ENCODE peak calls at places on chromosomes 16 and 17, in four cellular contexts. C is HCT116, A is GM23338, S is mammary epithelial cell. Y is an unnamed sample.

GRCh38 chr17:35243459-35244204 is 760 bp downstream of the SLFN5 start:
- DNase-seq in C (no peak), A (peak; percentile 54), S (peak; percentile 68), Y (peak; percentile 71)

GRCh38 chr17:47837401-47838039 is 3.6 kb downstream of the SCRN2 start:
- DNase-seq in C (no peak), A (no peak), S (peak; percentile 36), Y (no peak)

GRCh38 chr16:56625140-56625942 is at the start of gene MT1E:
- DNase-seq in C (peak; percentile 77), A (peak; percentile 81), S (peak; percentile 74), Y (no peak)

GRCh38 chr16:67259705-67260104 is 10.9 kb downstream of the SLC9A5 start:
- DNase-seq in C (no peak), A (no peak), S (no peak), Y (no peak)

GRCh38 chr16:80369559-80369958 is 171.2 kb upstream of the DYNLRB2 start:
- DNase-seq in C (no peak), A (peak; percentile 70), S (peak; percentile 39), Y (no peak)

GRCh38 chr16:12205378-12205777 is 228.8 kb downstream of the SNX29 start:
- DNase-seq in C (no peak), A (no peak), S (no peak), Y (no peak)

GRCh38 chr17:21524211-21524591 is 148.0 kb downstream of the KCNJ12 start:
- DNase-seq in C (no peak), A (no peak), S (no peak), Y (no peak)

GRCh38 chr16:55041540-55042234 is 111.0 kb downstream of the IRX5 start:
- DNase-seq in C (no peak), A (no peak), S (no peak), Y (no peak)

DNA sequence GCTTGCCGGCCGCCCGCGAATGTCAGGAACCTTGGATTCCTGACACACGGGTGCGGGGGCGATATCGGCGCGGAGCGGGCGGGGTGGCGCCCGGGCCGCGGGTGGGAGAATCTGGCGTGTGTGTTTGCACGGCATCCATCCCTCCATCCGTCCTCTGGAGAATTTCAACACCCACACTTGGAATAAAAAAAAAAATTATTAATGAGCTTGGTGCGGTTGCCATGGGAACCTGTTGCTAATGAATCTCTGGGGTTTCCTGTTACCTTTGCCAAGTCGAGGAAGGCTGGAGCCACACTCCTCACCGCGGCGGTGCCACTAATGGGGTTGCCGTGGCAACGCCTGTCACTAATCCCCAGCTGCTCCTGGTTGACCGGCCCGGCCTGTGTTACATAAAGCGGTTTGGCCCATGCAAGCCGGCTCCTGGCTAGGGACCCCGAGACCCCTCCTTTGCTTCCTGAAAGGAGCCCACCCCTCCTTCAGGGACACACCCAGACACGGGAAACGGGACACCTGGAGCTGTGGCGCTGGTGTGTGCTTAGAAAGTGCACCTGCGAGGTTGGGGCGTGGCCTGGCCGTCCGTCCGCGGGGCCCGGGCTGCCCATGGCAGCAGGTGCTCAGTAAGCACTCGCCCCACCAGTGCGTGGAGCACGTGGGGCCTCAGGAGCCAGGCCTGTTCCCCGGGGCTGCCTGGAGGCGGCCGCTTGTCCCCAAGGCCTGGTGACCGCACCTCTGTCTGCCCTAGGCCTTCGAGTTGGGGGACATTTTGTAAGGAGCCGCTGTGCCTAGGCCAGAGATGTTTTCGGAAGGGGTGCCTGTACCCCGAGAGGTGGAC is 14.6 kb downstream of the CACNA1H start:
- DNase-seq in C (no peak), A (peak; percentile 65), S (no peak), Y (no peak)
- TF ChIP-seq EZH2 in C (no peak), A (no peak), S (no peak), Y (no peak)

GRCh38 chr16:86984286-86984685 is 332.9 kb downstream of the C16orf95 start:
- DNase-seq in C (no peak), A (no peak), S (no peak), Y (no peak)
- H2AFZ ChIP-seq in C (no peak overlapping the region), A (no peak overlapping the region), S (no peak overlapping the region), Y (no peak overlapping the region)

GRCh38 chr17:79746955-79747507 is 16.3 kb downstream of the ENPP7 start:
- DNase-seq in C (no peak), A (peak; percentile 72), S (no peak), Y (no peak)

GRCh38 chr17:79749958-79750357 is 19.2 kb downstream of the ENPP7 start:
- DNase-seq in C (no peak), A (no peak), S (no peak), Y (no peak)

GRCh38 chr17:79747508-79748295 is 17.0 kb downstream of the ENPP7 start:
- DNase-seq in C (no peak), A (peak; percentile 79), S (no peak), Y (no peak)

GRCh38 chr17:79749156-79749815 is 18.5 kb downstream of the ENPP7 start:
- DNase-seq in C (no peak), A (no peak), S (peak; percentile 27), Y (no peak)

DNA sequence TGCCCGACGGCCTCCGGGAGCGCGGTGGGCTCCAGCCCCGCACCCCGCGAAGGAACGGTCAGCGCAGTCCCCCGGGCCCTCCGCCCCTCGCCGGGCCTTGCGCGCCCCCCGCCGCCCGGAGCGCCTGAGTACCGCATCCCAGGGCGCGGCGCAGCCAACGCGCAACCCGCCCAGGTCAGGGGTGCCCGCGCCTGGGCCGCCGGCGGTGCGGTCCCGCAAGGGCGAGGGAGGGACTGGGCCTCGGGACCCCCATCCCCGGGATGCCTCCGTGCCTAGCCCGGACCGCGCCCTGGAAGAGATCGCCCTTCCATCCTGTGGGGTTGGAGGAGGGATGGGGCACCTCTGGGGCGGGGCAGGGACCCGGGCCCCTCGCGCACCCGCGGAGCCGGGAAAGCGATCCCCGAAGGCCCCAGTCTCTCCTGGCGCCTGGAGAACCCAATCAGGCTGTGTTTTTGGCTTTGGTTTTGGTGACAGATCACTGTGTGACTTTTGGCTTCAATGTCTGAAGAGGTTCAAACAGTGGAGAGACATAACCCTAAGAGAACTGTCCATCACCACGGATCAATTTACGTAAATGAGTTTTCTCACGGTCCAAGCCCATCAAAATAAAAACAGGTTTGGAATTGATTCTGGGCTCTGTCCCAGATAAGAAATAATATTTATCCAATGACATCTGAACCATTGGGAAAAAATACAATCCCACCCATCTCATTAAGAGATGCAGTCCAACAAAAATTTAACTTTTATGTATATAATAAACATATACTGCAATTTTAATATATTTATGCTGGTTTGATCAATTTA is 17.8 kb downstream of the ENPP7 start:
- DNase-seq in C (no peak), A (peak; percentile 40), S (no peak), Y (no peak)
- TF ChIP-seq EZH2 in C (no peak), A (peak; percentile 30), S (peak; percentile 35), Y (no peak)

GRCh38 chr17:1003972-1004768 is 7.2 kb downstream of the TIMM22 start:
- DNase-seq in C (no peak), A (no peak), S (no peak), Y (no peak)

GRCh38 chr17:1003633-1003971 is 6.7 kb downstream of the TIMM22 start:
- DNase-seq in C (no peak), A (no peak), S (no peak), Y (no peak)

GRCh38 chr17:1004769-1005295 is 7.9 kb downstream of the TIMM22 start:
- DNase-seq in C (no peak), A (no peak), S (no peak), Y (no peak)

GRCh38 chr17:1006054-1006453 is 9.1 kb downstream of the TIMM22 start:
- DNase-seq in C (no peak), A (no peak), S (no peak), Y (no peak)

GRCh38 chr17:1005361-1005946 is 8.5 kb downstream of the TIMM22 start:
- DNase-seq in C (no peak), A (no peak), S (no peak), Y (no peak)
- H2AFZ ChIP-seq in C (no peak overlapping the region), A (no peak overlapping the region), S (no peak overlapping the region), Y (no peak overlapping the region)

DNA sequence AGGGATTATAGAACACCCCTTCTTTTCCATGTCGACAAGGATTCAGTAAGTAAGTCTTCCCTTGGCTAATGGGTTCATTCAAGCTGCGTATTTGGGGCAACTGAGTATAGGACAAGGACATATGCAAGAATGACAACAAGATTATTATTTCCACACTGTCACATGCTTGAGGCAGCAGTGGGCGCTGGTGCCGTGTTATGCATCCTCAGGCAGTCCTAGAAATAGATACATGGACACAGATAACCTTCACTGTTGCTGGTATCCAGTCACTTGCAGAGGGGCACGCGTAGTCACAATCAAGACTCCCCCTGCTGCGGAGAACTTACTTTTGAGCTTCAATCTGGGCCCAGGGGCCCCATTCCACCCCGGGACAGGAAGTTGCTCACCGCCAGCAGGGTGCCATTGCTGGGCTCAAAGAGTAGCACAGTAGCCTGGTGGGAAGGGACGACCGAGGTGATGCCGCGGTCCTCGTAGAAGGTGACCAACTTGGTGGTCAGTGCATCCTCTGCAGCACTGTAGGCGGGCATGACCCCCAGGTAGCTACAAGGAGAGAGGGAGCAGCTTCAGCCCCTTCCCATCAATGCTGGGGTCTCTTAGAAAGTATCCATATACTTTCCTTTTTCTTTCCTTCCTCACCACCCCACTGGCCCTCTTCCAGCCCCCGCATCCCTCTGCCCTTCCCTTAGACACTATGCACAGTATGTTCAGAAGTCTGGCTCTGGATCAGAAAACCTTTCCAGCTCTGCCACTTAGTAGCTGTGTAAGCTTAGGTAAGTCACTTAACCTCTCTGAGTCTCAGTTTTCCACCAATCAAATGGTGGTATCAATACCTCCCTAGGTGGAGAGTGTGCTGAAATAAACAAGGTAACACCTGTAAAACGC is 804 bp downstream of the CRYM start:
- DNase-seq in C (no peak), A (no peak), S (no peak), Y (no peak)
- TF ChIP-seq EZH2 in C (no peak), A (no peak), S (no peak), Y (no peak)

GRCh38 chr16:85963746-85964370 is 64.9 kb downstream of the IRF8 start:
- DNase-seq in C (no peak), A (no peak), S (no peak), Y (no peak)

GRCh38 chr16:85960486-85961046 is 61.6 kb downstream of the IRF8 start:
- DNase-seq in C (no peak), A (no peak), S (no peak), Y (no peak)

GRCh38 chr16:85965125-85965524 is 66.2 kb downstream of the IRF8 start:
- DNase-seq in C (no peak), A (peak; percentile 16), S (no peak), Y (no peak)

GRCh38 chr16:85959686-85960085 is 60.7 kb downstream of the IRF8 start:
- DNase-seq in C (no peak), A (no peak), S (no peak), Y (no peak)

GRCh38 chr16:85961988-85962915 is 63.3 kb downstream of the IRF8 start:
- DNase-seq in C (no peak), A (no peak), S (no peak), Y (no peak)
- H2AFZ ChIP-seq in C (no peak overlapping the region), A (no peak overlapping the region), S (no peak overlapping the region), Y (no peak overlapping the region)

GRCh38 chr17:40663252-40663651 is 1.7 kb downstream of the KRT222 start:
- DNase-seq in C (no peak), A (peak; percentile 19), S (no peak), Y (no peak)
- TF ChIP-seq EZH2 in C (no peak), A (no peak), S (no peak), Y (no peak)

GRCh38 chr16:89973235-89973634 is 24.7 kb downstream of the DEF8 start:
- DNase-seq in C (no peak), A (no peak), S (no peak), Y (no peak)
- H2AFZ ChIP-seq in C (no peak overlapping the region), A (peak overlapping the region; percentile 99), S (peak overlapping the region; percentile 96), Y (peak overlapping the region; percentile 94)

Y was measured in PC-9.